ENCODE peak calls at places on chromosomes 2 and 18, in ten cellular contexts. T, N, U, C, D, Y, I, E, A and B are unnamed samples.

GRCh38 chr2:83584674-83585073 is 874.4 kb downstream of the SUCLG1 start:
- DNase-seq in T (no peak), N (no peak), U (no peak), C (no peak), D (no peak), Y (no peak), I (no peak), E (no peak), A (no peak), B (no peak)

GRCh38 chr2:41768301-41768700 is 279.5 kb upstream of the PKDCC start:
- DNase-seq in T (no peak), N (no peak), U (no peak), C (no peak), D (no peak), Y (no peak), I (no peak), E (no peak), A (no peak), B (no peak)

GRCh38 chr2:198762456-198762855 is 695.3 kb downstream of the SATB2 start:
- DNase-seq in T (peak; percentile 15), N (no peak), U (no peak), C (no peak), D (no peak), Y (no peak), I (no peak), E (no peak), A (no peak), B (no peak)

GRCh38 chr18:70781860-70782453 is 493.1 kb downstream of the SOCS6 start:
- DNase-seq in T (peak; percentile 50), N (peak; percentile 16), U (peak; percentile 32), C (peak; percentile 56), D (peak; percentile 60), Y (peak; percentile 27), I (peak; percentile 86), E (peak; percentile 3), A (peak; percentile 72), B (peak; percentile 31)

GRCh38 chr18:60411715-60412114 is 39.1 kb upstream of the MC4R start:
- DNase-seq in T (no peak), N (no peak), U (no peak), C (no peak), D (peak; percentile 0), Y (no peak), I (no peak), E (no peak), A (no peak), B (no peak)

GRCh38 chr2:182302174-182302573 is 124.7 kb downstream of the PDE1A start:
- DNase-seq in T (peak; percentile 58), N (no peak), U (no peak), C (no peak), D (peak; percentile 84), Y (no peak), I (no peak), E (no peak), A (peak; percentile 62), B (no peak)

GRCh38 chr2:41990688-41991087 is 57.1 kb upstream of the PKDCC start:
- DNase-seq in T (no peak), N (no peak), U (no peak), C (no peak), D (peak; percentile 72), Y (no peak), I (no peak), E (no peak), A (no peak), B (no peak)

GRCh38 chr2:28437918-28438317 is 45.3 kb downstream of the FOSL2 start:
- DNase-seq in T (no peak), N (no peak), U (no peak), C (no peak), D (no peak), Y (peak; percentile 43), I (no peak), E (no peak), A (no peak), B (no peak)

GRCh38 chr2:136582631-136583205 is 182.6 kb upstream of the THSD7B start:
- DNase-seq in T (no peak), N (no peak), U (no peak), C (no peak), D (peak; percentile 0), Y (peak; percentile 18), I (no peak), E (no peak), A (peak; percentile 38), B (peak; percentile 11)

GRCh38 chr18:6444484-6445228 is 29.9 kb upstream of the L3MBTL4 start:
- DNase-seq in T (no peak), N (no peak), U (no peak), C (no peak), D (no peak), Y (peak; percentile 3), I (no peak), E (no peak), A (peak; percentile 33), B (no peak)

GRCh38 chr2:218893349-218894167 is 12.9 kb downstream of the WNT10A start:
- DNase-seq in T (no peak), N (no peak), U (no peak), C (no peak), D (no peak), Y (no peak), I (no peak), E (no peak), A (no peak), B (no peak)

GRCh38 chr18:10530852-10531251 is 5.0 kb downstream of the NAPG start:
- DNase-seq in T (no peak), N (no peak), U (no peak), C (no peak), D (no peak), Y (no peak), I (no peak), E (no peak), A (peak; percentile 82), B (no peak)

GRCh38 chr2:145984541-145984940 is 1464.6 kb upstream of the ZEB2 start:
- DNase-seq in T (peak; percentile 74), N (no peak), U (no peak), C (no peak), D (peak; percentile 90), Y (peak; percentile 6), I (no peak), E (no peak), A (peak; percentile 97), B (no peak)

GRCh38 chr2:101828267-101829017 is 130.9 kb downstream of the MAP4K4 start:
- DNase-seq in T (no peak), N (no peak), U (no peak), C (peak; percentile 44), D (peak; percentile 60), Y (no peak), I (no peak), E (no peak), A (no peak), B (no peak)

GRCh38 chr2:147818741-147819140 is 26.1 kb upstream of the ACVR2A start:
- DNase-seq in T (no peak), N (no peak), U (no peak), C (no peak), D (peak; percentile 21), Y (no peak), I (no peak), E (no peak), A (no peak), B (no peak)

GRCh38 chr2:71456617-71457016 is 3.3 kb downstream of the DYSF start:
- DNase-seq in T (no peak), N (no peak), U (no peak), C (no peak), D (no peak), Y (no peak), I (no peak), E (no peak), A (no peak), B (no peak)